ENCODE peak calls at places on chromosomes 7 and 10, in seven cellular contexts. One of them, this sample, is unnamed.

GRCh38 chr7:155231941-155232340 is 65.7 kb upstream of the INSIG1 start:
- DNase-seq in cardiac muscle cell: no peak
- DNase-seq in adrenal gland: no peak
- DNase-seq in suprapubic skin: no peak
- DNase-seq in kidney epithelial cell: no peak
- DNase-seq in GM23248: no peak
- DNase-seq in tibial artery: no peak
- DNase-seq in this sample: no peak

GRCh38 chr10:79268717-79269116 is 78.6 kb upstream of the PPIF start:
- DNase-seq in cardiac muscle cell: no peak
- DNase-seq in adrenal gland: no peak
- DNase-seq in suprapubic skin: no peak
- DNase-seq in kidney epithelial cell: no peak
- DNase-seq in GM23248: peak
- DNase-seq in tibial artery: no peak
- DNase-seq in this sample: no peak

GRCh38 chr7:27641576-27642230 is 21.0 kb downstream of the HIBADH start:
- DNase-seq in cardiac muscle cell: no peak
- DNase-seq in adrenal gland: no peak
- DNase-seq in suprapubic skin: no peak
- DNase-seq in kidney epithelial cell: no peak
- DNase-seq in GM23248: peak
- DNase-seq in tibial artery: no peak
- DNase-seq in this sample: no peak

GRCh38 chr7:158512869-158513268 is 74.8 kb downstream of the PTPRN2 start:
- DNase-seq in cardiac muscle cell: no peak
- DNase-seq in adrenal gland: no peak
- DNase-seq in suprapubic skin: no peak
- DNase-seq in kidney epithelial cell: no peak
- DNase-seq in GM23248: no peak
- DNase-seq in tibial artery: no peak
- DNase-seq in this sample: no peak

GRCh38 chr10:4093438-4093837 is 308.4 kb upstream of the KLF6 start:
- DNase-seq in cardiac muscle cell: no peak
- DNase-seq in adrenal gland: peak
- DNase-seq in suprapubic skin: no peak
- DNase-seq in kidney epithelial cell: no peak
- DNase-seq in GM23248: peak
- DNase-seq in tibial artery: no peak
- DNase-seq in this sample: no peak

GRCh38 chr10:34994565-34995142 is 95.5 kb downstream of the CUL2 start:
- DNase-seq in cardiac muscle cell: peak
- DNase-seq in adrenal gland: peak
- DNase-seq in suprapubic skin: no peak
- DNase-seq in kidney epithelial cell: peak
- DNase-seq in GM23248: peak
- DNase-seq in tibial artery: no peak
- DNase-seq in this sample: peak

GRCh38 chr7:121026159-121026558 is 37.6 kb downstream of the CPED1 start:
- DNase-seq in cardiac muscle cell: no peak
- DNase-seq in adrenal gland: no peak
- DNase-seq in suprapubic skin: no peak
- DNase-seq in kidney epithelial cell: no peak
- DNase-seq in GM23248: no peak
- DNase-seq in tibial artery: no peak
- DNase-seq in this sample: no peak

GRCh38 chr10:73837072-73837471 is 25.7 kb upstream of the NDST2 start:
- DNase-seq in cardiac muscle cell: no peak
- DNase-seq in adrenal gland: no peak
- DNase-seq in suprapubic skin: no peak
- DNase-seq in kidney epithelial cell: no peak
- DNase-seq in GM23248: peak
- DNase-seq in tibial artery: no peak
- DNase-seq in this sample: no peak

GRCh38 chr10:31622993-31623392 is 304.0 kb downstream of the ZEB1 start:
- DNase-seq in cardiac muscle cell: no peak
- DNase-seq in adrenal gland: no peak
- DNase-seq in suprapubic skin: no peak
- DNase-seq in kidney epithelial cell: no peak
- DNase-seq in GM23248: peak
- DNase-seq in tibial artery: peak
- DNase-seq in this sample: no peak

GRCh38 chr10:102449321-102450123 is 1.8 kb downstream of the C10orf95 start:
- DNase-seq in cardiac muscle cell: peak
- DNase-seq in adrenal gland: peak
- DNase-seq in suprapubic skin: peak
- DNase-seq in kidney epithelial cell: peak
- DNase-seq in GM23248: peak
- DNase-seq in tibial artery: no peak
- DNase-seq in this sample: peak

GRCh38 chr7:79185605-79186004 is 267.9 kb downstream of the MAGI2 start:
- DNase-seq in cardiac muscle cell: no peak
- DNase-seq in adrenal gland: no peak
- DNase-seq in suprapubic skin: no peak
- DNase-seq in kidney epithelial cell: no peak
- DNase-seq in GM23248: no peak
- DNase-seq in tibial artery: no peak
- DNase-seq in this sample: no peak

GRCh38 chr7:26091933-26092332 is 60.1 kb upstream of the NFE2L3 start:
- DNase-seq in cardiac muscle cell: no peak
- DNase-seq in adrenal gland: no peak
- DNase-seq in suprapubic skin: no peak
- DNase-seq in kidney epithelial cell: no peak
- DNase-seq in GM23248: peak
- DNase-seq in tibial artery: no peak
- DNase-seq in this sample: peak

GRCh38 chr10:33115720-33116119 is 157.7 kb upstream of the ITGB1 start:
- DNase-seq in cardiac muscle cell: no peak
- DNase-seq in adrenal gland: no peak
- DNase-seq in suprapubic skin: no peak
- DNase-seq in kidney epithelial cell: no peak
- DNase-seq in GM23248: peak
- DNase-seq in tibial artery: no peak
- DNase-seq in this sample: no peak

GRCh38 chr7:110168010-110168409 is 922.9 kb upstream of the LRRN3 start:
- DNase-seq in cardiac muscle cell: no peak
- DNase-seq in adrenal gland: no peak
- DNase-seq in suprapubic skin: no peak
- DNase-seq in kidney epithelial cell: no peak
- DNase-seq in GM23248: no peak
- DNase-seq in tibial artery: no peak
- DNase-seq in this sample: no peak

GRCh38 chr10:44862006-44862751 is 49.0 kb upstream of the TMEM72 start:
- DNase-seq in cardiac muscle cell: peak
- DNase-seq in adrenal gland: no peak
- DNase-seq in suprapubic skin: no peak
- DNase-seq in kidney epithelial cell: no peak
- DNase-seq in GM23248: no peak
- DNase-seq in tibial artery: no peak
- DNase-seq in this sample: no peak

GRCh38 chr10:124733566-124734245 is 10.5 kb downstream of the FAM53B start:
- DNase-seq in cardiac muscle cell: peak
- DNase-seq in adrenal gland: no peak
- DNase-seq in suprapubic skin: no peak
- DNase-seq in kidney epithelial cell: no peak
- DNase-seq in GM23248: no peak
- DNase-seq in tibial artery: no peak
- DNase-seq in this sample: no peak

GRCh38 chr7:83410989-83411591 is 237.8 kb downstream of the SEMA3E start:
- DNase-seq in cardiac muscle cell: peak
- DNase-seq in adrenal gland: peak
- DNase-seq in suprapubic skin: no peak
- DNase-seq in kidney epithelial cell: no peak
- DNase-seq in GM23248: peak
- DNase-seq in tibial artery: no peak
- DNase-seq in this sample: peak

GRCh38 chr10:63446716-63447440 is 18.9 kb downstream of the JMJD1C start:
- DNase-seq in cardiac muscle cell: no peak
- DNase-seq in adrenal gland: no peak
- DNase-seq in suprapubic skin: no peak
- DNase-seq in kidney epithelial cell: no peak
- DNase-seq in GM23248: no peak
- DNase-seq in tibial artery: no peak
- DNase-seq in this sample: no peak

GRCh38 chr10:78433063-78433717 is 399.5 kb downstream of the RPS24 start:
- DNase-seq in cardiac muscle cell: no peak
- DNase-seq in adrenal gland: no peak
- DNase-seq in suprapubic skin: no peak
- DNase-seq in kidney epithelial cell: no peak
- DNase-seq in GM23248: no peak
- DNase-seq in tibial artery: peak
- DNase-seq in this sample: no peak

GRCh38 chr7:64314493-64315020 is 796 bp downstream of the ZNF736 start:
- DNase-seq in cardiac muscle cell: no peak
- DNase-seq in adrenal gland: no peak
- DNase-seq in suprapubic skin: no peak
- DNase-seq in kidney epithelial cell: no peak
- DNase-seq in GM23248: no peak
- DNase-seq in tibial artery: no peak
- DNase-seq in this sample: no peak

GRCh38 chr10:105347487-105347886 is 706.4 kb downstream of the SORCS3 start:
- DNase-seq in cardiac muscle cell: no peak
- DNase-seq in adrenal gland: no peak
- DNase-seq in suprapubic skin: no peak
- DNase-seq in kidney epithelial cell: no peak
- DNase-seq in GM23248: no peak
- DNase-seq in tibial artery: no peak
- DNase-seq in this sample: no peak

GRCh38 chr7:98286701-98287485 is 5.4 kb downstream of the BRI3 start:
- DNase-seq in cardiac muscle cell: peak
- DNase-seq in adrenal gland: peak
- DNase-seq in suprapubic skin: no peak
- DNase-seq in kidney epithelial cell: no peak
- DNase-seq in GM23248: peak
- DNase-seq in tibial artery: no peak
- DNase-seq in this sample: no peak

GRCh38 chr7:140404565-140405080 is 765 bp downstream of the RAB19 start:
- DNase-seq in cardiac muscle cell: no peak
- DNase-seq in adrenal gland: no peak
- DNase-seq in suprapubic skin: no peak
- DNase-seq in kidney epithelial cell: peak
- DNase-seq in GM23248: no peak
- DNase-seq in tibial artery: no peak
- DNase-seq in this sample: no peak
- H3K4me3 ChIP-seq in cardiac muscle cell: no peak
- H3K4me3 ChIP-seq in adrenal gland: no peak
- H3K4me3 ChIP-seq in suprapubic skin: peak
- H3K4me3 ChIP-seq in kidney epithelial cell: no peak
- H3K4me3 ChIP-seq in GM23248: no peak
- H3K4me3 ChIP-seq in tibial artery: no peak
- H3K4me3 ChIP-seq in this sample: no peak

DNA sequence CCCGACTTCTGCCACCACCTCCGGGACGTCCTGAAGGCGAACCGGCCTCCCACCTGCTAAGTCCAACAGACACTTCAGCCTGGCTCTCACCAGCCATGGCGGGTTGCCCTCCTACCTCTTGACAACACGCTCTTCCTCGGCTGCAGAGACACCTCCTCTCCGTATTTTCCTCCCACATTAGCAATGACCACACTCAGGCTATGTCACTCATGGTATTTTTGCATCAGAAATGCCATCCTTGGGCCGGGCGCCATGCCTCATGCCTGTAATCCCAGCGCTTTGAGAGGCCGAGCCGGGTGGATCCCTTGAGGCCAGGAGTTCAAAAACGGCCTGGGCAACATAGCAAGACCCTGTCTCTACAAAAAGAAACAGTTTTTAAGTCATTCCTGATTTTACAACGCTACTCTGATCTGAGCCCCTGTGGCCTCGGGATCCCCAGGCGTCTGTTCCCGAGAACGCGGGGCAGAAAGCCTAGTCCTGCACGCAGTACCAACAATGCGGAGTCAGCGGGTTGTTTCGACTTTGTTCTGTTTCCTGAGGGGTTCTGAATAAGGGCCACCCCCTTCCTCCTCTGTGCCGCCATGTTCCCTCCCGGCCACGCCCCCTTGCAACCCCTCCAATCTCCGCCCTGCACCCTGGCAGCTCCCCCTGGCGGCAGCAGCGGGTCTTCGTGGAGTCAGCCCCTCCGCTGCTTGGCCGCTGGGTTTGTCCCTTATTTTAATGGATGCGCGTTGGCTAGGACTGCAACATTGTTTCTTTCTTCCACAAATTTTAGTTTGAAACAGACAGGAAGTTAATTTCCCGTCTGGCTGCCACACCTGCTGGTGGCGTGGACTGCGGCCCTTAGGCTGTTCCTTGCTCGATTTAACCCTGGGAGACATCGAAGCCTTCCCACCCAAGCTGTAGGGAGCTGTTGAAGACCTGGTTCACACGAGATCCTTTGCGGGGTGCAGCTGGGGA is 9.7 kb upstream of the ZFAND2A start:
- DNase-seq in cardiac muscle cell: peak
- DNase-seq in adrenal gland: peak
- DNase-seq in suprapubic skin: peak
- DNase-seq in kidney epithelial cell: no peak
- DNase-seq in GM23248: peak
- DNase-seq in tibial artery: peak
- DNase-seq in this sample: peak
- H3K4me3 ChIP-seq in cardiac muscle cell: no peak
- H3K4me3 ChIP-seq in adrenal gland: no peak
- H3K4me3 ChIP-seq in suprapubic skin: peak
- H3K4me3 ChIP-seq in kidney epithelial cell: peak
- H3K4me3 ChIP-seq in GM23248: peak
- H3K4me3 ChIP-seq in tibial artery: peak
- H3K4me3 ChIP-seq in this sample: peak

GRCh38 chr7:139482662-139483466 is 609 bp downstream of the KLRG2 start:
- DNase-seq in cardiac muscle cell: peak
- DNase-seq in adrenal gland: no peak
- DNase-seq in suprapubic skin: no peak
- DNase-seq in kidney epithelial cell: no peak
- DNase-seq in GM23248: peak
- DNase-seq in tibial artery: no peak
- DNase-seq in this sample: no peak
- H3K4me3 ChIP-seq in cardiac muscle cell: peak
- H3K4me3 ChIP-seq in adrenal gland: no peak
- H3K4me3 ChIP-seq in suprapubic skin: peak
- H3K4me3 ChIP-seq in kidney epithelial cell: peak
- H3K4me3 ChIP-seq in GM23248: peak
- H3K4me3 ChIP-seq in tibial artery: peak
- H3K4me3 ChIP-seq in this sample: peak

GRCh38 chr7:131640686-131641085 is 84.3 kb upstream of the PODXL start:
- DNase-seq in cardiac muscle cell: no peak
- DNase-seq in adrenal gland: no peak
- DNase-seq in suprapubic skin: no peak
- DNase-seq in kidney epithelial cell: no peak
- DNase-seq in GM23248: no peak
- DNase-seq in tibial artery: no peak
- DNase-seq in this sample: no peak

GRCh38 chr7:131646203-131646602 is 89.8 kb upstream of the PODXL start:
- DNase-seq in cardiac muscle cell: no peak
- DNase-seq in adrenal gland: no peak
- DNase-seq in suprapubic skin: no peak
- DNase-seq in kidney epithelial cell: no peak
- DNase-seq in GM23248: no peak
- DNase-seq in tibial artery: no peak
- DNase-seq in this sample: no peak

GRCh38 chr7:131637846-131638245 is 81.4 kb upstream of the PODXL start:
- DNase-seq in cardiac muscle cell: no peak
- DNase-seq in adrenal gland: no peak
- DNase-seq in suprapubic skin: no peak
- DNase-seq in kidney epithelial cell: no peak
- DNase-seq in GM23248: no peak
- DNase-seq in tibial artery: no peak
- DNase-seq in this sample: no peak

GRCh38 chr7:131638641-131639430 is 82.4 kb upstream of the PODXL start:
- DNase-seq in cardiac muscle cell: no peak
- DNase-seq in adrenal gland: no peak
- DNase-seq in suprapubic skin: no peak
- DNase-seq in kidney epithelial cell: no peak
- DNase-seq in GM23248: no peak
- DNase-seq in tibial artery: no peak
- DNase-seq in this sample: no peak

GRCh38 chr7:131642429-131642828 is 86.0 kb upstream of the PODXL start:
- DNase-seq in cardiac muscle cell: no peak
- DNase-seq in adrenal gland: no peak
- DNase-seq in suprapubic skin: no peak
- DNase-seq in kidney epithelial cell: no peak
- DNase-seq in GM23248: peak
- DNase-seq in tibial artery: no peak
- DNase-seq in this sample: no peak
- H3K4me3 ChIP-seq in cardiac muscle cell: no peak
- H3K4me3 ChIP-seq in adrenal gland: no peak
- H3K4me3 ChIP-seq in suprapubic skin: no peak
- H3K4me3 ChIP-seq in kidney epithelial cell: no peak
- H3K4me3 ChIP-seq in GM23248: no peak
- H3K4me3 ChIP-seq in tibial artery: no peak
- H3K4me3 ChIP-seq in this sample: no peak